ENCODE peak calls at places on chromosomes 2 and 18, in five cellular contexts. L, C, Y, I and T are unnamed samples.

GRCh38 chr2:159083601-159084000 is 115.2 kb downstream of the TANC1 start:
- DNase-seq in Y (peak; percentile 78), L (no peak), I (peak; percentile 78), C (no peak), T (no peak)

GRCh38 chr2:144519934-144520717 is at the start of gene ZEB2:
- DNase-seq in Y (peak; percentile 70), C (peak; percentile 73), L (peak; percentile 93), I (peak; percentile 84), T (peak; percentile 32)

GRCh38 chr2:238449241-238449640 is 22.5 kb downstream of the ASB1 start:
- DNase-seq in I (no peak), L (no peak), Y (no peak), C (no peak), T (no peak)

GRCh38 chr2:197159681-197160211 is 150.8 kb downstream of the ANKRD44 start:
- DNase-seq in C (no peak), L (no peak), I (peak; percentile 85), Y (peak; percentile 87), T (no peak)

GRCh38 chr2:23690421-23691105 is 236.4 kb downstream of the ATAD2B start:
- DNase-seq in Y (no peak), L (peak; percentile 38), C (no peak), I (no peak), T (no peak)

GRCh38 chr18:44599409-44599808 is 81.3 kb upstream of the SETBP1 start:
- DNase-seq in L (no peak), C (no peak), Y (peak; percentile 83), I (peak; percentile 7), T (no peak)

GRCh38 chr2:185978634-185979405 is 240.2 kb downstream of the FSIP2 start:
- DNase-seq in Y (peak; percentile 86), C (no peak), I (peak; percentile 4), L (no peak), T (no peak)

GRCh38 chr2:241103176-241103595 is 1.1 kb upstream of the MTERF4 start:
- DNase-seq in C (no peak), L (no peak), I (no peak), Y (no peak), T (no peak)

GRCh38 chr18:79791141-79791972 is 6.4 kb upstream of the KCNG2 start:
- DNase-seq in Y (peak; percentile 97), C (no peak), L (no peak), I (peak; percentile 99), T (no peak)

GRCh38 chr2:45182667-45183620 is 173.7 kb upstream of the SIX2 start:
- DNase-seq in L (no peak), Y (peak; percentile 61), I (no peak), C (no peak), T (no peak)

GRCh38 chr18:74609535-74609934 is 11.9 kb downstream of the ZNF407 start:
- DNase-seq in Y (peak; percentile 71), C (no peak), L (no peak), I (peak; percentile 96), T (no peak)

GRCh38 chr2:74778381-74779371 is 55.3 kb upstream of the HK2 start:
- DNase-seq in Y (no peak), I (peak; percentile 18), C (peak; percentile 68), L (no peak), T (no peak)

GRCh38 chr2:46278952-46279351 is 18.3 kb upstream of the EPAS1 start:
- DNase-seq in L (no peak), C (no peak), I (no peak), Y (no peak), T (no peak)

GRCh38 chr18:23523429-23524212 is 20.3 kb downstream of the RMC1 start:
- DNase-seq in Y (peak; percentile 63), C (no peak), I (peak; percentile 48), L (no peak), T (no peak)

GRCh38 chr2:35495182-35495581 is 860.4 kb upstream of the CRIM1 start:
- DNase-seq in I (no peak), Y (no peak), C (no peak), L (no peak), T (no peak)

GRCh38 chr18:57803119-57803969 is at the start of gene ATP8B1:
- DNase-seq in L (peak; percentile 11), I (peak; percentile 73), C (peak; percentile 47), Y (peak; percentile 79), T (no peak)

GRCh38 chr2:197675711-197676188 is 363 bp upstream of the RFTN2 start:
- DNase-seq in Y (peak; percentile 85), C (peak; percentile 40), I (peak; percentile 76), L (peak; percentile 3), T (no peak)

GRCh38 chr2:24111407-24111861 is 11.7 kb downstream of the PFN4 start:
- DNase-seq in I (peak; percentile 35), L (peak; percentile 31), C (no peak), Y (peak; percentile 77), T (no peak)

GRCh38 chr2:28224648-28225471 is 167.8 kb upstream of the FOSL2 start:
- DNase-seq in I (peak; percentile 93), L (no peak), Y (peak; percentile 97), C (no peak), T (peak; percentile 33)

GRCh38 chr2:1233280-1233679 is 180.0 kb upstream of the TPO start:
- DNase-seq in I (no peak), Y (no peak), C (no peak), L (no peak), T (no peak)

GRCh38 chr2:124316875-124317605 is 292.0 kb downstream of the CNTNAP5 start:
- DNase-seq in C (no peak), I (no peak), Y (no peak), L (no peak), T (no peak)

GRCh38 chr2:11187083-11187619 is 31.9 kb downstream of the SLC66A3 start:
- DNase-seq in I (peak; percentile 77), C (no peak), L (peak; percentile 47), Y (peak; percentile 83), T (no peak)

GRCh38 chr2:69960821-69961220 is 610 bp downstream of the ASPRV1 start:
- DNase-seq in C (no peak), I (no peak), L (no peak), Y (no peak), T (no peak)

GRCh38 chr2:67476808-67477790 is 80.0 kb downstream of the ETAA1 start:
- DNase-seq in Y (peak; percentile 57), C (no peak), I (peak; percentile 81), L (peak; percentile 18), T (no peak)

GRCh38 chr2:240739797-240740196 is 48.1 kb downstream of the AQP12A start:
- DNase-seq in C (no peak), Y (no peak), L (no peak), I (no peak), T (peak; percentile 16)

GRCh38 chr2:46780801-46781445 is 134.7 kb downstream of the MCFD2 start:
- DNase-seq in C (no peak), Y (peak; percentile 57), I (peak; percentile 56), L (peak; percentile 67), T (no peak)

GRCh38 chr2:102116675-102117471 is 25.7 kb upstream of the IL1R1 start:
- DNase-seq in L (no peak), Y (peak; percentile 40), C (no peak), I (peak; percentile 28), T (no peak)

DNA sequence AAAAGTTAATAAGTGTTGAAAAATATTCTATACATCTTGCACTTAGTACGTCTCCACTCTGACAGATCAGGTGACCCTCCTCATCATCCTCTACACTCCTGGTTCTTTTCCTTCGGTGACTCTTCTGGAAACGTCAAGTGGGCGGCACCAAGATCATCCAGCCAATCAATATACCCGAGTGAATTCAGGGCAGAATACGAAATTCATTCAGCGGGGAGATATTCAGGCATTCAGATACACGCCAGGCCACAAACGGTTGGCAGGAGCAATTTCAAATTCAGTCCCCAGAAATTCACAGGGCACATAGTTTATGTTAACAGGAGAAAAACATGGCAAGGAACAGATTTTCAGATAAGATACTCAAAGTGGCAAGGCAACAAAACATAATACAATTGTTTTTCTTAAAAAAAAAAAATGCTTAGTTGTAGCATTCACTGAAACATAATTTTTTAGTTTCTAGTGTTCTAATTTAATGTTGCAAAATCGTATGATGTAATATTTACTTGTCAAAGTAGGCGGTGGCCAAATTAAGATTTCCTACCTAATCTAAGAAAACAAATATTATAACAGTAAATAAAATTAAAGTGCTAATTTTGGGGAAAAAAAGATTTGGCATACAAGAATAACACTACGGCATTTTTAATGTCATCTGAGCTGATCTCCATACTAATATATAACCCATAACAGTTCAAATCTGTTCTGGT is 4.2 kb downstream of the CLK1 start:
- DNase-seq in C (no peak), L (no peak), Y (peak; percentile 37), I (no peak), T (no peak)
- H3K4me3 ChIP-seq in C (no peak overlapping the region), L (no peak overlapping the region), Y (peak overlapping the region; percentile 100), I (no peak overlapping the region), T (no peak overlapping the region)

DNA sequence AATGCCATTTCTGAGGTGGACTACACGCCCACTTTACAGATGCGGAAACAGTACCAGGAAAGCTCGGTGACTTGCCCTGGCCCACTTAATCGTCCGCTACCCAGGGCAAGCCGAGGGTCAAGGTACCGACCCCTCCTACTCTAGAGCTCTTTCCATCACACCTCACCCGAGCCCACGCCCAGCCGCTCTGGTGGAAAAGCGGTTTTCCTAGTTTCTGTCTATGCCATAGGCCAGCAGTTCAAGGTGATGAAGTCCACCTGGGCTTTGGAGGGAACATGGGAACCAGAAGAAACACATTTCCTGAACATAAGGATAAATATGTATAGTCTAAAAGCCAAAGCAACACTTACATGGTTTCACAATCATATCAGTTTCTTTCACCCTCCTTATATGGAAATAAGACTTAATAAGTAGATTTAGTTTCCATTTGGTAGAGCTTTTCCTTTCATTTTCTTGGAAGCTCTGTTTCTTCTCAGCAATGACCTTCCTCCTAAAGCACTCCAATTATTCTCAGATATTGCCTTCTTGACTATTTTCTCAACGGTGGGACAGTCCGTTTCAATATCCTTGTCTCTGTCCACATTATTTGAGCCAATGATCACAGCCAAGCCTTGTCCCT is 589 bp downstream of the VWA3B start:
- DNase-seq in C (no peak), I (no peak), L (no peak), Y (no peak), T (no peak)
- H3K9ac ChIP-seq in C (no peak overlapping the region), I (no peak overlapping the region), L (no peak overlapping the region), Y (peak overlapping the region; percentile 51), T (no peak overlapping the region)

GRCh38 chr18:48742304-48742703 is 203.5 kb downstream of the CTIF start:
- DNase-seq in Y (no peak), C (no peak), L (no peak), I (no peak), T (no peak)

GRCh38 chr18:48740846-48741485 is 202.1 kb downstream of the CTIF start:
- DNase-seq in C (no peak), L (no peak), I (no peak), Y (no peak), T (no peak)

GRCh38 chr18:48745293-48745692 is 205.5 kb downstream of the SMAD7 start:
- DNase-seq in Y (no peak), I (no peak), C (no peak), L (no peak), T (no peak)

GRCh38 chr18:48741866-48742265 is 203.0 kb downstream of the CTIF start:
- DNase-seq in I (no peak), Y (no peak), L (no peak), C (no peak), T (no peak)

GRCh38 chr18:48743046-48743445 is 204.2 kb downstream of the CTIF start:
- DNase-seq in C (no peak), I (peak; percentile 71), Y (peak; percentile 68), L (no peak), T (no peak)
- H3K4me3 ChIP-seq in C (no peak overlapping the region), I (no peak overlapping the region), Y (peak overlapping the region; percentile 15), L (no peak overlapping the region), T (no peak overlapping the region)

GRCh38 chr2:189082576-189082975 is 97.0 kb downstream of the COL5A2 start:
- DNase-seq in Y (peak; percentile 44), I (peak; percentile 86), L (no peak), C (no peak), T (no peak)

GRCh38 chr2:189086710-189087109 is 92.9 kb downstream of the COL5A2 start:
- DNase-seq in C (no peak), I (peak; percentile 80), L (no peak), Y (peak; percentile 84), T (no peak)

GRCh38 chr2:189088566-189089225 is 90.9 kb downstream of the COL5A2 start:
- DNase-seq in Y (no peak), I (peak; percentile 74), C (no peak), L (no peak), T (no peak)

GRCh38 chr2:189083088-189083487 is 96.5 kb downstream of the COL5A2 start:
- DNase-seq in Y (no peak), I (no peak), L (no peak), C (no peak), T (no peak)
- H3K9ac ChIP-seq in Y (no peak overlapping the region), I (peak overlapping the region; percentile 57), L (no peak overlapping the region), C (no peak overlapping the region), T (no peak overlapping the region)